ENCODE peak calls at places on chromosomes 4 and X, in nine cellular contexts. N, L, R, X, Y, B, W, E and G are unnamed samples.
A peak's percentile ranks its signal among the peaks of the same experiment; 100 is the strongest.

GRCh38 chr4:148704291-148704690 is 262.1 kb upstream of the NR3C2 start:
- DNase-seq in E (no peak), B (no peak), X (no peak), L (no peak), Y (no peak), N (no peak), W (no peak), R (no peak), G (no peak)

GRCh38 chr4:70556856-70557255 is 35.2 kb upstream of the AMBN start:
- DNase-seq in B (no peak), Y (no peak), N (no peak), L (no peak), W (no peak), R (no peak), X (no peak), E (no peak), G (no peak)

GRCh38 chr4:66694716-66695115 is 850.6 kb downstream of the CENPC start:
- DNase-seq in X (no peak), B (no peak), R (no peak), Y (no peak), N (no peak), L (no peak), W (no peak), E (no peak), G (no peak)

GRCh38 chr4:1058198-1058996 is 47.0 kb downstream of the FGFRL1 start:
- DNase-seq in E (peak; percentile 29), B (peak; percentile 54), R (no peak), Y (no peak), N (peak; percentile 49), W (no peak), L (no peak), X (no peak), G (no peak)

GRCh38 chr4:107482546-107482945 is 237.5 kb downstream of the PAPSS1 start:
- DNase-seq in N (no peak), E (no peak), Y (no peak), R (no peak), X (no peak), L (no peak), B (no peak), W (no peak), G (no peak)

GRCh38 chr4:23401572-23401971 is 488.3 kb downstream of the PPARGC1A start:
- DNase-seq in X (no peak), L (no peak), Y (no peak), N (no peak), R (no peak), B (no peak), W (no peak), E (no peak), G (no peak)

GRCh38 chr4:186946682-186947294 is 223.1 kb upstream of the FAT1 start:
- DNase-seq in L (peak; percentile 79), X (no peak), E (no peak), N (peak; percentile 80), R (no peak), W (no peak), B (no peak), Y (peak; percentile 46), G (no peak)

GRCh38 chrX:68822641-68823410 is 6.0 kb upstream of the EFNB1 start:
- DNase-seq in X (no peak), N (no peak), E (no peak), W (peak; percentile 85), Y (peak; percentile 66), L (peak; percentile 23), R (no peak), B (no peak), G (no peak)

GRCh38 chr4:26048378-26048882 is 134.4 kb downstream of the SMIM20 start:
- DNase-seq in X (no peak), W (no peak), B (no peak), E (peak; percentile 90), R (peak; percentile 38), L (no peak), N (peak; percentile 30), Y (peak; percentile 32), G (no peak)

GRCh38 chr4:152696764-152697250 is 17.0 kb upstream of the TMEM154 start:
- DNase-seq in X (no peak), N (peak; percentile 50), E (no peak), B (no peak), L (peak; percentile 54), W (no peak), R (peak; percentile 79), Y (no peak), G (no peak)

GRCh38 chrX:124736553-124737240 is 390.3 kb downstream of the SH2D1A start:
- DNase-seq in X (peak; percentile 79), N (no peak), B (no peak), Y (no peak), L (no peak), W (no peak), E (no peak), R (no peak), G (no peak)

GRCh38 chr4:69977582-69977981 is 12.1 kb upstream of the CSN2 start:
- DNase-seq in X (no peak), W (no peak), B (no peak), Y (no peak), E (no peak), L (no peak), N (no peak), R (no peak), G (no peak)

GRCh38 chr4:76306882-76307669 is 543 bp downstream of the STBD1 start:
- DNase-seq in L (no peak), E (peak; percentile 82), Y (peak; percentile 77), R (no peak), X (peak; percentile 90), B (peak; percentile 89), W (no peak), N (peak; percentile 80), G (no peak)

GRCh38 chr4:95979961-95980876 is 140.3 kb downstream of the PDHA2 start:
- DNase-seq in B (peak; percentile 54), W (no peak), Y (no peak), E (peak; percentile 56), R (no peak), N (no peak), X (no peak), L (no peak), G (no peak)

GRCh38 chr4:151039733-151040132 is 24.6 kb upstream of the LRBA start:
- DNase-seq in R (no peak), L (no peak), E (no peak), Y (no peak), B (no peak), W (no peak), N (no peak), X (no peak), G (no peak)

GRCh38 chrX:129577473-129577872 is 37.4 kb downstream of the OCRL start:
- DNase-seq in N (no peak), R (no peak), L (no peak), W (no peak), X (no peak), E (no peak), B (no peak), Y (peak; percentile 58), G (no peak)

DNA sequence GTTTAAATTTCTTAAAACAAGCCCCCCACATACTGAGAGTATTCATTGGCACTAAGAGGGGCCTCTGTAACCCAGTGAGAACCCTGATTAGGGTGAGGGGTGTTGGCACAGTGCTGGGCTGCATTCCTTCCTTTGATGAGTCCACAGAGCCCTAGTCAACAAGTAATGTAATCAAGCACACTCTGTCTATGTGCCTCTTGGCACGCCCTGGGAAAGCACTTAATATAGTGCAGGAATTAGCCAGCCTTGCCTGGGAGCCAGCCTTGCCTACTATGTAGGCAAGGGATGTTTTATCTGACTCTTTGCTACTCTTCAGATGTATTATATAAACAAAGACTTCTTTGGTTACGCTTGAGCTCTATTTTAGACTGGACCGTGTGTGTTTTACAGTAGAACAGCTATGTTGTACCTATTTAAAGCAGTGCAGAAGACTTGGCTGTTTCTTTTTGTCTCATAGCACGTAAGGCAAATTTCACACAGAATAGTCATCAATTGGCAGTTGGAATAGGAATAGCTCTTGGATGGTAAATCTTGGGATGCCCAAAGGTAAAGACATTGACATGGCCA is 64.3 kb downstream of the FRAS1 start:
- DNase-seq in N (no peak), R (no peak), L (no peak), B (no peak), Y (no peak), W (no peak), X (no peak), E (no peak), G (no peak)
- TF ChIP-seq POLR2AphosphoS5 in N (no peak), R (no peak), L (no peak), B (no peak), Y (no peak), W (no peak), X (no peak), E (peak; percentile 44), G (no peak)

GRCh38 chrX:38935561-38935960 is 134.3 kb downstream of the MID1IP1 start:
- DNase-seq in W (no peak), L (no peak), E (no peak), Y (no peak), B (no peak), X (no peak), R (no peak), N (no peak), G (no peak)
- H3K27ac ChIP-seq in W (no peak overlapping the region), L (no peak overlapping the region), E (no peak overlapping the region), Y (no peak overlapping the region), B (no peak overlapping the region), X (no peak overlapping the region), R (no peak overlapping the region), N (no peak overlapping the region), G (no peak overlapping the region)

DNA sequence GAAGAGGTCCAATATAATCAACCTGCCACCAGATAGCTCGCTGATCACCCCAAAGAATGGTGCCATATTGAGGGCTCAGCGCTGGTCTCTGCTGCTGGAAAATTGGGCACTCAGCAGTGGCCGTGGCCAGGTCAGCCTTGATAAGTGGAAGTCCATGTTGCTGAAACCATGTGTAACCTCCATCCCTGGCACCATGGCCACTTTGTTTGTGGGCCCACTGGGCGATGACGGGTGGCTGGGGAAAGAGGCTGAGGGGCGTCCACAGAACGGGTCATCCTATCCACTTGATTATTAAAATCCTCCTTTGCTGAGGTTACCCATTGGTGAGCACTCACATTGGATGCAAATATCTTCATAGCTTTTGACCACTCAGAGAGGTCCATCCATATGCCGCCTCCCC is 7.7 kb downstream of the F8A2 start:
- DNase-seq in Y (no peak), B (no peak), E (no peak), X (peak; percentile 45), N (no peak), R (no peak), W (no peak), L (no peak), G (no peak)
- H3K9me3 ChIP-seq in Y (no peaks in the 10 kb centered on the region), B (no peaks in the 10 kb centered on the region), E (no peaks in the 10 kb centered on the region), X (peaks cover 7% of the 10 kb centered on the region), N (no peaks in the 10 kb centered on the region), R (peaks cover 4% of the 10 kb centered on the region), W (no peaks in the 10 kb centered on the region), L (no peaks in the 10 kb centered on the region), G (no peaks in the 10 kb centered on the region)

GRCh38 chr4:61750810-61751209 is 550.7 kb downstream of the ADGRL3 start:
- DNase-seq in E (no peak), R (no peak), B (no peak), Y (no peak), W (no peak), N (no peak), L (no peak), X (no peak), G (no peak)

GRCh38 chr4:61753739-61754138 is 553.6 kb downstream of the ADGRL3 start:
- DNase-seq in Y (no peak), X (no peak), R (no peak), B (no peak), E (no peak), L (no peak), N (no peak), W (no peak), G (no peak)

DNA sequence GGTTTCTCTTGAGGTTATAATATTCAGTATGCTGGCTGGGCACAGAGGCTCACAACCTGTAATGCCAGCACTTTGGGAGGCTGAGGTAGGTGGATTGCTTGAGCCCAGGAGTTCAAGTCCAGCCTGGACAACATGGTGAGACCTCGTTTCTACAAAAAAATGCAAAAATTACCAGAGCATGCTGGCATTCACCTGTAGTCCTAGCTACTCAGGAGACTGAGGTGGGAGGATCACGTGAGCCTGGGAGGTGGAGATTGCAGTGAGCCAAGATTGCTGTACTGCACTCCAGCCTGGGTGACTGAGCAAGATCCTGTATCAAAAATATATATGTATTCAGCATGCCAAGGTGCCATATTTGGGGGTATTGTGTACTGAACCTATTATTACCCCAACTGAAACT is 552.5 kb downstream of the ADGRL3 start:
- DNase-seq in Y (no peak), B (no peak), X (no peak), E (no peak), N (no peak), L (no peak), R (no peak), W (no peak), G (no peak)
- TF ChIP-seq POLR2AphosphoS5 in Y (no peak), B (no peak), X (no peak), E (no peak), N (no peak), L (no peak), R (no peak), W (no peak), G (no peak)